ENCODE peak calls at places on chromosomes 2 and 18, in seven cellular contexts. B is stimulated activated CD8-positive, alpha-beta memory T cell treated with anti-CD3 and anti-CD28 coated beads, Interleukin-12 subunit alpha, Interleukin-12 subunit beta, amount 100 ng/mL, for 4 hours; U is NCI-H510A treated with DMSO at 0.1 percent for 48 hours; Z is osteoblast; E is choroid plexus epithelial cell; L is sciatic nerve; C is A549. R is an unnamed sample.

GRCh38 chr2:120525056-120526046 is 179.4 kb downstream of the INHBB start:
- DNase-seq in B (no peak), U (peak), Z (no peak), E (no peak), L (no peak), C (peak), R (no peak)

GRCh38 chr2:152617464-152618187 is 99.6 kb downstream of the PRPF40A start:
- DNase-seq in B (no peak), U (no peak), Z (no peak), E (no peak), L (no peak), C (no peak), R (no peak)

GRCh38 chr2:63124209-63124608 is 73.6 kb downstream of the OTX1 start:
- DNase-seq in B (no peak), U (no peak), Z (no peak), E (no peak), L (no peak), C (no peak), R (no peak)

GRCh38 chr18:70981400-70982140 is 692.7 kb downstream of the SOCS6 start:
- DNase-seq in B (no peak), U (peak), Z (no peak), E (no peak), L (no peak), C (no peak), R (no peak)

GRCh38 chr2:220434365-220434764 is 806.9 kb downstream of the SLC4A3 start:
- DNase-seq in B (no peak), U (no peak), Z (no peak), E (peak), L (no peak), C (peak), R (no peak)

GRCh38 chr2:126657146-126657635 is 1.2 kb downstream of the GYPC start:
- DNase-seq in B (peak), U (no peak), Z (peak), E (peak), L (no peak), C (no peak), R (peak)

GRCh38 chr18:34834897-34835296 is 124.8 kb downstream of the DTNA start:
- DNase-seq in B (no peak), U (no peak), Z (no peak), E (peak), L (no peak), C (no peak), R (no peak)

GRCh38 chr2:10073706-10074105 is 6.5 kb downstream of the CYS1 start:
- DNase-seq in B (no peak), U (no peak), Z (peak), E (peak), L (no peak), C (no peak), R (no peak)

GRCh38 chr2:193502363-193503035 is 1307.8 kb upstream of the TMEFF2 start:
- DNase-seq in B (no peak), U (peak), Z (no peak), E (no peak), L (no peak), C (no peak), R (no peak)

GRCh38 chr2:100260712-100261620 is 61.3 kb downstream of the LONRF2 start:
- DNase-seq in B (no peak), U (peak), Z (peak), E (peak), L (peak), C (peak), R (no peak)

GRCh38 chr2:33216508-33217182 is 259.8 kb upstream of the RASGRP3 start:
- DNase-seq in B (no peak), U (no peak), Z (peak), E (peak), L (peak), C (peak), R (no peak)

GRCh38 chr18:54119524-54120019 is 104.9 kb downstream of the MBD2 start:
- DNase-seq in B (no peak), U (peak), Z (no peak), E (peak), L (no peak), C (peak), R (no peak)

GRCh38 chr2:47437287-47437686 is 34.3 kb downstream of the MSH2 start:
- DNase-seq in B (no peak), U (peak), Z (no peak), E (peak), L (no peak), C (peak), R (no peak)

GRCh38 chr18:33034941-33035340 is 262.1 kb upstream of the KLHL14 start:
- DNase-seq in B (no peak), U (peak), Z (no peak), E (peak), L (no peak), C (no peak), R (no peak)

GRCh38 chr18:50356036-50356945 is 18.6 kb upstream of the SKA1 start:
- DNase-seq in B (no peak), U (peak), Z (no peak), E (peak), L (no peak), C (no peak), R (no peak)

GRCh38 chr2:203492965-203493364 is 42.1 kb downstream of the RAPH1 start:
- DNase-seq in B (no peak), U (no peak), Z (peak), E (peak), L (no peak), C (no peak), R (no peak)

GRCh38 chr2:41948397-41948763 is 99.4 kb upstream of the PKDCC start:
- DNase-seq in B (no peak), U (no peak), Z (no peak), E (no peak), L (no peak), C (no peak), R (no peak)

GRCh38 chr2:237208373-237209045 is 122.8 kb downstream of the COPS8 start:
- DNase-seq in B (no peak), U (no peak), Z (no peak), E (peak), L (no peak), C (no peak), R (no peak)

GRCh38 chr2:61660511-61661388 is 122.6 kb upstream of the XPO1 start:
- DNase-seq in B (no peak), U (no peak), Z (no peak), E (peak), L (no peak), C (no peak), R (no peak)

R was measured in activated naive CD8-positive, alpha-beta T cell treated with anti-CD3 and anti-CD28 coated beads, Interleukin-2, amount 10 ng/mL, durations not matched to agents 7 days and 5 days.